ENCODE peak calls at places on chromosomes 3 and 15, in ten cellular contexts. Z is NCI-H187; D is HS-5; I is pancreas; P is activated CD4-positive, alpha-beta T cell treated with anti-CD3 and anti-CD28 coated beads for 48 hours; E is AG04450; C is GM13976; X is GM12878; H is germinal center; V is ovary. Y is an unnamed sample.

GRCh38 chr3:132879651-132880050 is 157.4 kb upstream of the NPHP3 start:
- DNase-seq in H (no peak), P (no peak), C (no peak), I (no peak), X (no peak), V (no peak), E (no peak), Z (no peak), D (no peak), Y (no peak)

GRCh38 chr3:50652709-50653108 is 22.0 kb upstream of the DOCK3 start:
- DNase-seq in I (no peak), H (peak; percentile 38), P (peak; percentile 70), D (no peak), V (no peak), X (peak; percentile 5), E (no peak), Z (no peak), C (peak; percentile 74), Y (no peak)

GRCh38 chr3:188911033-188911850 is 260.5 kb upstream of the TPRG1 start:
- DNase-seq in Z (no peak), H (no peak), V (no peak), P (no peak), D (no peak), E (no peak), C (no peak), X (no peak), I (no peak), Y (no peak)

GRCh38 chr3:193638833-193639232 is 45.8 kb downstream of the OPA1 start:
- DNase-seq in H (no peak), P (no peak), Z (no peak), D (no peak), X (no peak), C (no peak), I (no peak), V (no peak), E (no peak), Y (no peak)

GRCh38 chr3:187983484-187984124 is 170.4 kb upstream of the LPP start:
- DNase-seq in C (no peak), Z (no peak), X (no peak), D (no peak), E (no peak), I (no peak), P (no peak), V (peak; percentile 24), H (no peak), Y (no peak)

GRCh38 chr3:127628788-127629456 is at the start of gene PODXL2:
- DNase-seq in I (peak; percentile 56), X (no peak), V (peak; percentile 64), E (no peak), Z (no peak), P (peak; percentile 38), D (no peak), C (peak; percentile 81), H (peak; percentile 90), Y (peak; percentile 61)

GRCh38 chr3:186307594-186307993 is 54.4 kb downstream of the DGKG start:
- DNase-seq in H (no peak), Z (no peak), E (peak; percentile 18), V (no peak), C (peak; percentile 48), P (no peak), I (no peak), D (no peak), X (no peak), Y (no peak)

GRCh38 chr3:160685144-160685766 is 8.3 kb downstream of the ARL14 start:
- DNase-seq in V (no peak), I (no peak), H (no peak), C (no peak), P (no peak), Z (no peak), E (no peak), D (no peak), X (no peak), Y (no peak)

GRCh38 chr3:194009892-194010533 is 125.9 kb upstream of the HES1 start:
- DNase-seq in I (no peak), D (no peak), E (no peak), P (no peak), Z (peak; percentile 32), V (no peak), X (no peak), H (no peak), C (no peak), Y (no peak)

GRCh38 chr15:91678003-91678402 is 175.5 kb upstream of the SLCO3A1 start:
- DNase-seq in I (no peak), X (no peak), P (no peak), V (no peak), Z (no peak), D (peak; percentile 28), E (no peak), C (no peak), H (no peak), Y (no peak)

GRCh38 chr3:50345008-50345407 is 524 bp downstream of the ZMYND10 start:
- DNase-seq in H (no peak), C (no peak), D (no peak), X (no peak), P (no peak), E (no peak), Z (no peak), I (no peak), V (no peak), Y (no peak)

GRCh38 chr3:38458796-38459498 is 5.3 kb downstream of the ACVR2B start:
- DNase-seq in X (no peak), E (no peak), V (peak; percentile 79), P (no peak), H (no peak), C (peak; percentile 19), D (no peak), Z (no peak), I (peak; percentile 86), Y (peak; percentile 74)

GRCh38 chr3:14031271-14031670 is 93.4 kb downstream of the CHCHD4 start:
- DNase-seq in X (no peak), P (no peak), H (no peak), E (no peak), C (peak; percentile 17), Z (no peak), D (no peak), I (no peak), V (no peak), Y (no peak)

GRCh38 chr3:69082805-69083204 is 1.9 kb upstream of the ARL6IP5 start:
- DNase-seq in H (peak; percentile 48), X (peak; percentile 92), D (no peak), C (peak; percentile 70), Z (no peak), V (no peak), P (peak; percentile 84), E (no peak), I (no peak), Y (no peak)

GRCh38 chr15:66911131-66911700 is 154.2 kb upstream of the SMAD3 start:
- DNase-seq in D (no peak), I (no peak), V (no peak), H (no peak), Z (no peak), E (no peak), X (no peak), P (no peak), C (no peak), Y (no peak)

Y was measured in left colon.